ENCODE peak calls at places on chromosome 19, in ten cellular contexts. H, Y, X, E, W, F, U, B, P and G are unnamed samples.

GRCh38 chr19:35936738-35937268 is 629 bp downstream of the LRFN3 start:
- DNase-seq in H (no peak), Y (no peak), X (no peak), E (no peak), W (no peak), F (no peak), U (no peak), B (no peak), P (no peak), G (no peak)

GRCh38 chr19:1796395-1797142 is 15.5 kb downstream of the ATP8B3 start:
- DNase-seq in H (no peak), Y (no peak), X (peak; percentile 73), E (no peak), W (no peak), F (no peak), U (no peak), B (no peak), P (no peak), G (no peak)

GRCh38 chr19:45526143-45526542 is 18.9 kb downstream of the VASP start:
- DNase-seq in H (peak; percentile 72), Y (no peak), X (peak; percentile 85), E (no peak), W (peak; percentile 65), F (peak; percentile 94), U (peak; percentile 81), B (peak; percentile 73), P (no peak), G (no peak)

GRCh38 chr19:6532244-6532999 is 1.6 kb downstream of the TNFSF9 start:
- DNase-seq in H (no peak), Y (no peak), X (no peak), E (no peak), W (no peak), F (no peak), U (no peak), B (peak; percentile 59), P (peak; percentile 74), G (no peak)

GRCh38 chr19:19268453-19269385 is 4.4 kb downstream of the TM6SF2 start:
- DNase-seq in H (no peak), Y (no peak), X (peak; percentile 60), E (no peak), W (no peak), F (no peak), U (peak; percentile 11), B (no peak), P (no peak), G (no peak)

GRCh38 chr19:7772752-7773291 is 9.8 kb downstream of the CLEC4M start:
- DNase-seq in H (peak; percentile 60), Y (no peak), X (no peak), E (no peak), W (no peak), F (no peak), U (no peak), B (no peak), P (peak; percentile 57), G (no peak)

GRCh38 chr19:14772467-14772866 is 5.9 kb downstream of the ADGRE2 start:
- DNase-seq in H (no peak), Y (peak; percentile 47), X (no peak), E (no peak), W (no peak), F (no peak), U (no peak), B (no peak), P (no peak), G (no peak)

GRCh38 chr19:50889638-50890037 is 16.4 kb downstream of the KLK2 start:
- DNase-seq in H (no peak), Y (no peak), X (no peak), E (no peak), W (no peak), F (no peak), U (no peak), B (no peak), P (no peak), G (no peak)

GRCh38 chr19:45972944-45973525 is 630 bp downstream of the NOVA2 start:
- DNase-seq in H (no peak), Y (no peak), X (peak; percentile 54), E (no peak), W (no peak), F (no peak), U (no peak), B (no peak), P (no peak), G (no peak)

GRCh38 chr19:45153339-45154063 is 7.3 kb downstream of the NKPD1 start:
- DNase-seq in H (peak; percentile 51), Y (no peak), X (no peak), E (peak; percentile 16), W (no peak), F (peak; percentile 85), U (peak; percentile 74), B (no peak), P (no peak), G (peak; percentile 23)

GRCh38 chr19:38559428-38560401 is 58.0 kb downstream of the MAP4K1 start:
- DNase-seq in H (peak; percentile 45), Y (no peak), X (no peak), E (peak; percentile 13), W (no peak), F (no peak), U (no peak), B (peak; percentile 4), P (peak; percentile 94), G (no peak)

GRCh38 chr19:13896227-13896626 is 9.7 kb downstream of the BRME1 start:
- DNase-seq in H (no peak), Y (no peak), X (no peak), E (no peak), W (no peak), F (no peak), U (no peak), B (no peak), P (no peak), G (no peak)

GRCh38 chr19:18295034-18295451 is 13.6 kb upstream of the JUND start:
- DNase-seq in H (no peak), Y (no peak), X (no peak), E (no peak), W (no peak), F (no peak), U (no peak), B (no peak), P (no peak), G (no peak)

GRCh38 chr19:37992761-37993160 is 85.8 kb downstream of the SIPA1L3 start:
- DNase-seq in H (no peak), Y (no peak), X (no peak), E (no peak), W (no peak), F (no peak), U (no peak), B (no peak), P (no peak), G (no peak)

GRCh38 chr19:12967907-12968306 is 1.5 kb upstream of the DAND5 start:
- DNase-seq in H (no peak), Y (no peak), X (no peak), E (no peak), W (no peak), F (no peak), U (no peak), B (no peak), P (no peak), G (no peak)

GRCh38 chr19:13748169-13748884 is 16.0 kb upstream of the MRI1 start:
- DNase-seq in H (peak; percentile 63), Y (no peak), X (no peak), E (no peak), W (no peak), F (no peak), U (no peak), B (no peak), P (peak; percentile 58), G (no peak)

GRCh38 chr19:40078377-40078776 is 12.4 kb downstream of the ZNF780A start:
- DNase-seq in H (no peak), Y (no peak), X (no peak), E (no peak), W (no peak), F (no peak), U (no peak), B (no peak), P (no peak), G (no peak)
- H3K9me3 ChIP-seq in H (peaks cover 2% of the 10 kb centered on the region), Y (peaks cover 27% of the 10 kb centered on the region), X (no peaks in the 10 kb centered on the region), E (no peaks in the 10 kb centered on the region), W (no peaks in the 10 kb centered on the region), F (no peaks in the 10 kb centered on the region), U (peaks cover 7% of the 10 kb centered on the region), B (peaks cover 21% of the 10 kb centered on the region), P (peaks cover 64% of the 10 kb centered on the region), G (peaks cover 16% of the 10 kb centered on the region)

GRCh38 chr19:55956431-55956830 is 8.8 kb downstream of the NLRP8 start:
- DNase-seq in H (no peak), Y (no peak), X (no peak), E (no peak), W (no peak), F (no peak), U (no peak), B (no peak), P (no peak), G (no peak)
- H3K9me3 ChIP-seq in H (no peaks in the 10 kb centered on the region), Y (no peaks in the 10 kb centered on the region), X (no peaks in the 10 kb centered on the region), E (no peaks in the 10 kb centered on the region), W (no peaks in the 10 kb centered on the region), F (no peaks in the 10 kb centered on the region), U (no peaks in the 10 kb centered on the region), B (no peaks in the 10 kb centered on the region), P (no peaks in the 10 kb centered on the region), G (no peaks in the 10 kb centered on the region)

DNA sequence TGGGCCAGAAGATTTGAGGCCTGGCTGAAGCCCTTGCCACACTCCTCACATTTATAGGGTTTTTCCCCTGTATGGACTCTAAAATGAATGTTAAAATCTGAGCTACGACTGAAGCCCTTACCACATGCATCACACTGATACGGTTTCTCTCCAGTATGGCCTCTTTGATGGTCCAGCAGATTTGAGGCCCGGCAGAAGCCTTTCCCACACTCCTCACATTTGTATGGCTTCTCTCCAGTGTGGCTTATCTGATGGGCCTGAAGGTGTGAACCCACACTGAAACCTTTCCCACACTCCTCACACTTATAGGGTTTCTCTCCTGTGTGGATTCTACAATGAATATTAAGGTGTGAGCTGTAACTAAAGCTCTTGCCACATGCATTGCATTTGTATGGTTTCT is 21.0 kb downstream of the ZNF45 start:
- DNase-seq in H (no peak), Y (no peak), X (no peak), E (no peak), W (no peak), F (no peak), U (no peak), B (no peak), P (no peak), G (no peak)
- H3K9me3 ChIP-seq in H (peaks cover 7% of the 10 kb centered on the region), Y (peaks cover 87% of the 10 kb centered on the region), X (peaks cover 9% of the 10 kb centered on the region), E (peaks cover 80% of the 10 kb centered on the region), W (peaks cover 3% of the 10 kb centered on the region), F (peaks cover 11% of the 10 kb centered on the region), U (peaks cover 25% of the 10 kb centered on the region), B (peaks cover 100% of the 10 kb centered on the region), P (peaks cover 51% of the 10 kb centered on the region), G (peaks cover 38% of the 10 kb centered on the region)

GRCh38 chr19:55870736-55871135 is 34.4 kb downstream of the NLRP4 start:
- DNase-seq in H (no peak), Y (no peak), X (no peak), E (no peak), W (no peak), F (no peak), U (no peak), B (no peak), P (no peak), G (no peak)

GRCh38 chr19:55867101-55867500 is 30.8 kb downstream of the NLRP4 start:
- DNase-seq in H (no peak), Y (no peak), X (no peak), E (no peak), W (no peak), F (no peak), U (no peak), B (no peak), P (peak; percentile 97), G (no peak)

DNA sequence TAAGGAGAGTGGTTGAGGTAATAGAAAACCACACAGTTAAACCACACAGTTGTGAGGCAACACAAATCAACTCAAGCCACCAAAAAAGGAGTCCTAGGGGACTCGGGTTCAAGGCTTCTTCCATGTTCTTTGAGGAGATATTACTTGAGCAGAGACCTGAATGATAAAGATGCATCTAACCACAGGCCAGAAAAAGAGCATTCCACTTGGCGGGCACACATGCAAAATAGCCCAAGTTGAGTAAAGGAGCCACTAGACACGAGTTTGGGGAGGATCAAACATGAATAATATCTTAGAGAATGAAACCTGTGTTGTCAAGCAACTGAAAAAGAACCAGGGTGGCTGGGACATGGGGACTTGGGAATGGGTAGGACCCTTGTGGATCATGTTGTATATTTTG is 30.2 kb downstream of the NLRP4 start:
- DNase-seq in H (no peak), Y (no peak), X (no peak), E (no peak), W (no peak), F (no peak), U (no peak), B (no peak), P (peak; percentile 92), G (no peak)
- H3K9me3 ChIP-seq in H (no peaks in the 10 kb centered on the region), Y (no peaks in the 10 kb centered on the region), X (no peaks in the 10 kb centered on the region), E (no peaks in the 10 kb centered on the region), W (no peaks in the 10 kb centered on the region), F (no peaks in the 10 kb centered on the region), U (no peaks in the 10 kb centered on the region), B (no peaks in the 10 kb centered on the region), P (no peaks in the 10 kb centered on the region), G (no peaks in the 10 kb centered on the region)